ENCODE peak calls at places on chromosomes 12 and 14, in nine cellular contexts. J is endodermal cell; X is heart right ventricle; P is CD8-positive, alpha-beta T cell; A is A549; Z is prostate gland; M is upper lobe of left lung; F is gastrocnemius medialis; T is IMR-90. N is an unnamed sample.
A peak's percentile ranks its signal among the peaks of the same experiment; 100 is the strongest.

GRCh38 chr14:35875296-35875695 is 49.2 kb downstream of the BRMS1L start:
- DNase-seq in A (no peak), J (no peak), Z (no peak), T (peak; percentile 24), P (no peak), M (no peak), F (no peak), X (no peak), N (no peak)

GRCh38 chr14:61308198-61308597 is 13.2 kb upstream of the PRKCH start:
- DNase-seq in X (no peak), J (no peak), A (no peak), M (no peak), Z (no peak), F (no peak), P (no peak), T (no peak), N (no peak)

GRCh38 chr12:7472060-7472459 is 28.1 kb upstream of the CD163L1 start:
- DNase-seq in F (no peak), P (no peak), M (no peak), Z (no peak), T (no peak), A (no peak), J (no peak), X (no peak), N (no peak)

GRCh38 chr14:105711058-105711620 is 184.8 kb downstream of the TMEM121 start:
- DNase-seq in J (peak; percentile 7), T (no peak), Z (no peak), P (no peak), F (no peak), M (no peak), X (no peak), A (no peak), N (peak; percentile 78)

GRCh38 chr14:76720382-76720813 is 40.9 kb upstream of the VASH1 start:
- DNase-seq in T (peak; percentile 38), F (peak; percentile 67), X (peak; percentile 88), A (no peak), P (no peak), J (peak; percentile 73), M (peak; percentile 41), Z (no peak), N (no peak)

GRCh38 chr12:43758247-43758727 is 303 bp downstream of the PUS7L start:
- DNase-seq in J (no peak), A (peak; percentile 39), T (peak; percentile 38), M (peak; percentile 29), Z (peak; percentile 27), F (no peak), X (no peak), P (no peak), N (no peak)

GRCh38 chr12:8823565-8824300 is 1.3 kb downstream of the A2ML1 start:
- DNase-seq in X (no peak), J (peak; percentile 94), A (no peak), F (no peak), T (peak; percentile 12), M (peak; percentile 37), Z (peak; percentile 35), P (no peak), N (no peak)

GRCh38 chr14:103698380-103699260 is 16.6 kb downstream of the XRCC3 start:
- DNase-seq in F (no peak), X (no peak), T (no peak), J (no peak), P (no peak), M (peak; percentile 59), A (no peak), Z (peak; percentile 87), N (no peak)

GRCh38 chr14:105425823-105426247 is 6.2 kb downstream of the MTA1 start:
- DNase-seq in X (no peak), Z (no peak), A (no peak), M (no peak), T (no peak), F (no peak), P (no peak), J (peak; percentile 36), N (no peak)

GRCh38 chr12:88496429-88497190 is 83.7 kb downstream of the KITLG start:
- DNase-seq in Z (no peak), A (no peak), T (no peak), F (no peak), P (no peak), M (no peak), J (no peak), X (no peak), N (no peak)

GRCh38 chr12:64085154-64085553 is 136.9 kb downstream of the KICS2 start:
- DNase-seq in F (no peak), Z (no peak), T (no peak), X (no peak), A (no peak), J (no peak), M (no peak), P (no peak), N (no peak)
- H3K4me1 ChIP-seq in F (peaks cover 37% of the 10 kb centered on the region), Z (peaks cover 7% of the 10 kb centered on the region), T (peaks cover 30% of the 10 kb centered on the region), X (peaks cover 49% of the 10 kb centered on the region), A (peaks cover 84% of the 10 kb centered on the region), J (no peaks in the 10 kb centered on the region), M (peaks cover 48% of the 10 kb centered on the region), P (no peaks in the 10 kb centered on the region), N (peaks cover 89% of the 10 kb centered on the region)

DNA sequence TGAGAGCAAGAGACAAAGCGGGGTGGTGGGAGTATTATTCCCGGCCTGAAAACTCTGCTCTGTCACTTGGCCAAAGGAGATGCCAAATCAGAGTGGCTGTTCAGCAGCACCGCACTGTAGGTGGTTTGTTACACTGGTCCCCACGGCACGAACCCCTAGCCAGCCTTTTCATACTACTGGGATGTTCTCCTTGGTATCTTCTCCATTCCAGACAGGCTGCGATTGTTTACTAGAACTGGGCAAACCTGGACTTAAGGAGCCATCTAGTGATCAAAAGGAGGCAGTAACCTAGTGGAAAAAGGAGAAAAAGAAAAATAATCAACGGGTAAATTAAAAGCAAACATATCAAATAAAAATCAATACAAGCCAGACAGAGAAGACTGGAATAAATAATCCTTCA is 58.9 kb upstream of the TMTC2 start:
- DNase-seq in T (peak; percentile 38), M (no peak), A (peak; percentile 20), J (peak; percentile 71), F (no peak), Z (no peak), P (no peak), X (no peak), N (no peak)
- TF ChIP-seq CTCF in T (peak; percentile 49), M (no peak), A (peak; percentile 55), J (peak; percentile 78), F (no peak), Z (peak; percentile 25), P (no peak), X (no peak), N (no peak)

GRCh38 chr14:100150932-100151587 is 8.4 kb downstream of the DEGS2 start:
- DNase-seq in Z (no peak), J (no peak), T (no peak), A (no peak), X (peak; percentile 6), P (no peak), F (no peak), M (no peak), N (no peak)
- H3K4me1 ChIP-seq in Z (peaks cover 15% of the 10 kb centered on the region), J (no peaks in the 10 kb centered on the region), T (no peaks in the 10 kb centered on the region), A (peaks cover 7% of the 10 kb centered on the region), X (no peaks in the 10 kb centered on the region), P (peaks cover 24% of the 10 kb centered on the region), F (no peaks in the 10 kb centered on the region), M (peaks cover 25% of the 10 kb centered on the region), N (peaks cover 63% of the 10 kb centered on the region)

GRCh38 chr14:96053236-96053599 is 14.1 kb downstream of the C14orf132 start:
- DNase-seq in Z (no peak), A (no peak), T (no peak), F (no peak), J (no peak), M (no peak), P (no peak), X (no peak), N (no peak)

GRCh38 chr14:96052541-96053105 is 13.5 kb downstream of the C14orf132 start:
- DNase-seq in Z (no peak), F (no peak), X (no peak), T (peak; percentile 28), M (no peak), P (no peak), J (no peak), A (peak; percentile 19), N (no peak)

GRCh38 chr14:96053600-96054381 is 14.6 kb downstream of the C14orf132 start:
- DNase-seq in P (no peak), J (no peak), X (no peak), A (no peak), F (peak; percentile 70), Z (no peak), T (peak; percentile 99), M (no peak), N (peak; percentile 86)

GRCh38 chr14:96051231-96051630 is 12.1 kb downstream of the C14orf132 start:
- DNase-seq in F (no peak), Z (no peak), J (no peak), M (no peak), A (no peak), X (no peak), P (no peak), T (no peak), N (no peak)

DNA sequence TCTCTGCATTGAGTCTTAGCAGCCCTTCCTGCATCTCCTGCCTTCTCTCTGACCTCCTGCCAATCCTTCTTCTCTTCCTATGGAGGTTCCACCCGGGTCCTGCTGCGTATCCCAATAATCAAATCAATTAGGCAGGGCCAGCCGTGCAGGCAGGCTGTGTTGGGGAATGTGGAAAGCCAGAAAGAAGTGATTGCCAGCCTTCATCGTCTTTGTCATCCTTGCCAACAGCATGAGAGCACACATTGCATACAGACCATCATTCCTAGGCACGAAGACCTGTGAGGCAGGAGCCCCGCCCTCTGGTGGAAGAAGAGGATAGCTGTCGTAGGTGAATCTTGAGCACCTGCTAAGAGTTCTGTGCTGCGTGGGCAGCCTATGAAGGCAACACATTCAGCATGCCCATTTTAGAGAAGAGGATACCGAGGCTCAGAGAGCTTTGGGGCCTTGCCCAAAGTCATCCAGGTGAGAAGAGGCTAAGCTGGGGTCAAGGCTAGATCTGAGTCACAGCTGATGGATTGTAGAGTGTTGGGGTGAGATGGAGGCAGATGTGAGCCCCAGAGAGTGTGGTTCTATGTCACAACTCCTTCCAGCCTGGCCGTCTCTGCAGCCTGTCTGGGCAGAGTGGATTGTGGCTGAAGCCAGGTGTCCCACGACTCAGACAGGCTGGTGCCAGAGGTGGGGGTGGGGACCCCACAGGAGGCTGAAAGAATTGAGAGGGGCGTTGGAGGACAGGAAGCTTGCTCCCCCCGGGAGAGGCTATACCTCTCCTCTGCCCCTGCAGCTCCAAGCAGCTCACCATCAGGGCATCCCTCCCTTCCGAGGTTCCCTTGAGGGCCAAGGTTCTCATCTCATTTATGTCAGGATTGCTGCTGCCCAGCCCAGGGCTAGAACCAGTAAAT is 12.7 kb downstream of the C14orf132 start:
- DNase-seq in A (peak; percentile 21), Z (no peak), M (no peak), P (no peak), T (peak; percentile 8), J (peak; percentile 78), F (no peak), X (no peak), N (no peak)
- TF ChIP-seq CTCF in A (peak; percentile 37), Z (no peak), M (no peak), P (no peak), T (no peak), J (peak; percentile 82), F (no peak), X (no peak), N (peak; percentile 17)

N was measured in suprapubic skin.